ENCODE peak calls at places on chromosome 13, in six cellular contexts. W, F, E, V, X and J are unnamed samples.

GRCh38 chr13:25688524-25688923 is 316.8 kb downstream of the ATP8A2 start:
- DNase-seq in W (no peak), E (no peak), X (no peak), F (no peak), V (no peak), J (no peak)

GRCh38 chr13:45393941-45394570 is 24.1 kb downstream of the SLC25A30 start:
- DNase-seq in X (peak; percentile 45), W (peak; percentile 57), F (no peak), V (no peak), E (no peak), J (no peak)

GRCh38 chr13:28094311-28094710 is 6.1 kb downstream of the FLT3 start:
- DNase-seq in X (no peak), W (no peak), F (no peak), V (no peak), E (no peak), J (no peak)

GRCh38 chr13:40102854-40103253 is 447.4 kb downstream of the COG6 start:
- DNase-seq in F (no peak), E (no peak), V (no peak), W (peak; percentile 28), X (peak; percentile 97), J (no peak)

GRCh38 chr13:109761695-109762094 is 24.7 kb downstream of the IRS2 start:
- DNase-seq in W (no peak), V (no peak), F (no peak), E (no peak), X (peak; percentile 81), J (no peak)

GRCh38 chr13:101751488-101751887 is 299.0 kb downstream of the ITGBL1 start:
- DNase-seq in W (peak; percentile 3), V (no peak), E (no peak), F (no peak), X (peak; percentile 66), J (no peak)

GRCh38 chr13:77028202-77028601 is 1.2 kb upstream of the FBXL3 start:
- DNase-seq in W (no peak), X (peak; percentile 9), V (no peak), F (no peak), E (no peak), J (no peak)

GRCh38 chr13:45162821-45163220 is 38.0 kb downstream of the KCTD4 start:
- DNase-seq in F (no peak), W (no peak), E (no peak), X (peak; percentile 87), V (no peak), J (no peak)

GRCh38 chr13:95180513-95181245 is 120.6 kb downstream of the ABCC4 start:
- DNase-seq in W (no peak), E (no peak), X (no peak), F (no peak), V (no peak), J (no peak)

GRCh38 chr13:49466240-49466914 is 22.3 kb downstream of the SETDB2 start:
- DNase-seq in X (no peak), W (no peak), V (no peak), F (no peak), E (no peak), J (no peak)

GRCh38 chr13:24460256-24460655 is 52.3 kb downstream of the PARP4 start:
- DNase-seq in V (no peak), F (no peak), W (no peak), E (no peak), X (no peak), J (no peak)

GRCh38 chr13:37385248-37385647 is 213.3 kb downstream of the POSTN start:
- DNase-seq in F (no peak), V (no peak), X (no peak), W (no peak), E (no peak), J (no peak)

GRCh38 chr13:43085545-43085944 is 62.2 kb downstream of the DNAJC15 start:
- DNase-seq in E (no peak), F (no peak), W (no peak), V (no peak), X (peak; percentile 12), J (no peak)

GRCh38 chr13:85590231-85590931 is 208.8 kb downstream of the SLITRK6 start:
- DNase-seq in W (no peak), X (peak; percentile 71), V (no peak), E (no peak), F (no peak), J (no peak)

GRCh38 chr13:42101821-42102580 is 53.6 kb downstream of the DGKH start:
- DNase-seq in F (peak; percentile 45), V (no peak), W (no peak), X (no peak), E (no peak), J (no peak)

GRCh38 chr13:21831654-21832324 is 160.9 kb downstream of the FGF9 start:
- DNase-seq in W (no peak), X (no peak), E (no peak), F (no peak), V (no peak), J (no peak)

GRCh38 chr13:99600318-99600717 is 99.0 kb downstream of the TM9SF2 start:
- DNase-seq in W (no peak), E (no peak), X (no peak), F (no peak), V (no peak), J (no peak)

GRCh38 chr13:88586263-88586662 is 915.1 kb downstream of the SLITRK5 start:
- DNase-seq in E (no peak), F (no peak), V (no peak), W (no peak), X (no peak), J (no peak)

GRCh38 chr13:90416519-90416918 is 931.0 kb upstream of the MIR17HG start:
- DNase-seq in W (no peak), E (peak; percentile 4), F (no peak), V (no peak), X (peak; percentile 24), J (no peak)

GRCh38 chr13:41054919-41055619 is 6.2 kb upstream of the WBP4 start:
- DNase-seq in V (no peak), X (no peak), W (no peak), F (no peak), E (no peak), J (no peak)

GRCh38 chr13:79490846-79491245 is 9.9 kb downstream of the NDFIP2 start:
- DNase-seq in X (no peak), E (no peak), W (no peak), F (no peak), V (no peak), J (no peak)

GRCh38 chr13:39811696-39812095 is 156.2 kb downstream of the COG6 start:
- DNase-seq in V (no peak), F (no peak), X (no peak), E (no peak), W (no peak), J (no peak)